ENCODE peak calls at places on chromosomes 5 and 9, in eight cellular contexts. Z, Q, F, O, I, E, J and T are unnamed samples.

GRCh38 chr5:154842689-154843530 is 7.5 kb downstream of the FAXDC2 start:
- DNase-seq in O (no peak), I (no peak), E (no peak), Q (no peak), F (no peak), Z (no peak), J (no peak), T (no peak)

GRCh38 chr9:18614651-18615050 is 140.7 kb downstream of the ADAMTSL1 start:
- DNase-seq in J (no peak), O (no peak), F (no peak), E (no peak), Q (no peak), I (no peak), Z (no peak), T (no peak)

GRCh38 chr9:20692554-20692953 is 8.5 kb downstream of the FOCAD start:
- DNase-seq in J (peak; percentile 36), Q (no peak), F (no peak), O (peak; percentile 40), Z (no peak), I (no peak), E (no peak), T (no peak)

GRCh38 chr5:124599048-124599973 is 147.1 kb downstream of the ZNF608 start:
- DNase-seq in E (peak; percentile 54), Z (no peak), O (peak; percentile 35), F (no peak), J (peak; percentile 92), I (peak; percentile 71), Q (no peak), T (peak; percentile 81)

GRCh38 chr9:5863092-5863746 is 27.5 kb upstream of the MLANA start:
- DNase-seq in Z (no peak), F (no peak), J (no peak), Q (no peak), E (no peak), O (no peak), I (no peak), T (no peak)

GRCh38 chr9:129166962-129167557 is 11.0 kb downstream of the IER5L start:
- DNase-seq in E (peak; percentile 72), J (peak; percentile 81), Z (peak; percentile 5), F (peak; percentile 70), O (peak; percentile 92), I (no peak), Q (peak; percentile 89), T (peak; percentile 67)

GRCh38 chr9:102164247-102164646 is 425.8 kb upstream of the GRIN3A start:
- DNase-seq in Q (no peak), I (no peak), E (no peak), O (no peak), F (no peak), J (no peak), Z (no peak), T (no peak)

GRCh38 chr5:135851186-135851906 is 16.9 kb downstream of the SLC25A48 start:
- DNase-seq in O (no peak), Q (no peak), Z (no peak), J (no peak), I (no peak), F (no peak), E (no peak), T (no peak)

GRCh38 chr9:69985971-69986370 is 57.7 kb upstream of the MAMDC2 start:
- DNase-seq in I (no peak), Q (no peak), O (no peak), E (no peak), F (no peak), Z (no peak), J (no peak), T (no peak)

GRCh38 chr9:135066291-135066690 is 21.2 kb upstream of the OLFM1 start:
- DNase-seq in O (no peak), J (no peak), F (no peak), Z (no peak), Q (no peak), E (no peak), I (no peak), T (no peak)

GRCh38 chr5:176899946-176900782 is 1.0 kb upstream of the HK3 start:
- DNase-seq in F (no peak), Z (no peak), I (no peak), J (no peak), O (no peak), Q (no peak), E (no peak), T (peak; percentile 60)

GRCh38 chr5:90632799-90633198 is 74.2 kb downstream of the ADGRV1 start:
- DNase-seq in O (no peak), E (no peak), Z (no peak), Q (no peak), I (no peak), J (no peak), F (no peak), T (no peak)

GRCh38 chr9:137379761-137380161 is 43.2 kb downstream of the EXD3 start:
- DNase-seq in Q (no peak), J (no peak), O (no peak), E (no peak), Z (no peak), F (no peak), I (no peak), T (no peak)

GRCh38 chr5:107388111-107388861 is 282.5 kb downstream of the EFNA5 start:
- DNase-seq in E (peak; percentile 90), Q (no peak), O (peak; percentile 25), F (no peak), Z (no peak), I (peak; percentile 58), J (peak; percentile 96), T (no peak)

GRCh38 chr9:15722888-15723287 is 170.0 kb downstream of the CCDC171 start:
- DNase-seq in J (peak; percentile 64), Z (no peak), O (no peak), Q (no peak), I (peak; percentile 83), E (peak; percentile 35), F (no peak), T (no peak)

GRCh38 chr5:155343468-155343867 is 329.9 kb downstream of the KIF4B start:
- DNase-seq in Z (no peak), Q (no peak), F (no peak), I (no peak), O (no peak), J (no peak), E (no peak), T (no peak)

GRCh38 chr5:169906745-169907649 is 73.3 kb downstream of the INSYN2B start:
- DNase-seq in O (no peak), F (no peak), I (no peak), Q (no peak), J (no peak), E (peak; percentile 29), Z (no peak), T (no peak)

GRCh38 chr5:153714732-153715287 is 224.3 kb downstream of the GRIA1 start:
- DNase-seq in Z (no peak), Q (no peak), J (peak; percentile 53), E (no peak), O (no peak), I (no peak), F (no peak), T (no peak)

GRCh38 chr5:74865799-74866652 is at the start of gene FAM169A:
- DNase-seq in Z (peak; percentile 62), Q (peak; percentile 59), F (no peak), E (peak; percentile 4), J (peak; percentile 52), I (no peak), O (peak; percentile 77), T (peak; percentile 68)

GRCh38 chr5:80128129-80128528 is 93.0 kb downstream of the THBS4 start:
- DNase-seq in O (no peak), J (peak; percentile 35), E (peak; percentile 21), F (no peak), Q (no peak), Z (no peak), I (no peak), T (peak; percentile 97)

GRCh38 chr9:112005939-112006338 is 109.3 kb downstream of the UGCG start:
- DNase-seq in Z (no peak), J (no peak), O (no peak), F (no peak), I (no peak), E (no peak), Q (no peak), T (no peak)
- H3K4me3 ChIP-seq in Z (no peak overlapping the region), J (no peak overlapping the region), O (no peak overlapping the region), F (no peak overlapping the region), I (no peak overlapping the region), E (no peak overlapping the region), Q (no peak overlapping the region), T (no peak overlapping the region)

GRCh38 chr5:95835682-95836405 is 13.3 kb upstream of the GLRX start:
- DNase-seq in Z (no peak), O (no peak), Q (no peak), F (no peak), I (no peak), E (no peak), J (no peak), T (no peak)
- H3K4me3 ChIP-seq in Z (peak overlapping the region; percentile 60), O (peak overlapping the region; percentile 33), Q (peak overlapping the region; percentile 26), F (no peak overlapping the region), I (no peak overlapping the region), E (peak overlapping the region; percentile 37), J (no peak overlapping the region), T (no peak overlapping the region)

DNA sequence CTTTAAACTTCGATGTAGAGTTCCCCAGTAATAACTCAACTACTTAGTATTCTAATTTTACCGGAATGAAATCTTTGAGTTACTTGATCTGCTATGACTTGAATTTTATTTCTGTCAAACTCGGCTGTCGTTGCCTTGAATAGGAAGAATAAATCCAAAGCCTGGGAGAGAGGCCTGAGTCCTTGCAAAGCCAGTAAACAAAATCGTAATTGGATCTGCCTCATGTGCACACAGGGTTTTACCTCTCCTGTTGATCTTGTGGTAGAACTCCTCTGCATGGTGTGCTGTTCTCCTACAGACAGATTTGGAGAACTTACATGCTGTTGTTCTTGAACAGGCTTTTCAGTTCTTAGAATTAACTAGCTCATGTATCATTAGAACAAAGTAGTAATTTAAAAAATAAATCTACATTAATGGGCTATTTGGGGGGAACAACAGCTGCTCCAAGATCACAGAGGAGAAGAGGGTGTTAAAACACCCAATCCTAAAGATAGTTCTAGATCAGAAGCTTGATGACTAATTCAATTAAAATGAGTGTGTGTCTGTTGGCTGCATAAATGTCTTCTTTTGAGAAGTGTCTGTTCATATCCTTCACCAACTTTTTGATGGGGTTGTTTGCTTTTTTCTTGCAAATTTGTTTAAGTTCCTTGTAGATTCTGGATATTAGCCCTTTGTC is 28.9 kb downstream of the HSPB3 start:
- DNase-seq in Q (no peak), E (no peak), F (no peak), Z (no peak), J (no peak), I (no peak), O (no peak), T (peak; percentile 16)
- H3K4me3 ChIP-seq in Q (no peak overlapping the region), E (no peak overlapping the region), F (no peak overlapping the region), Z (no peak overlapping the region), J (no peak overlapping the region), I (no peak overlapping the region), O (no peak overlapping the region), T (no peak overlapping the region)

DNA sequence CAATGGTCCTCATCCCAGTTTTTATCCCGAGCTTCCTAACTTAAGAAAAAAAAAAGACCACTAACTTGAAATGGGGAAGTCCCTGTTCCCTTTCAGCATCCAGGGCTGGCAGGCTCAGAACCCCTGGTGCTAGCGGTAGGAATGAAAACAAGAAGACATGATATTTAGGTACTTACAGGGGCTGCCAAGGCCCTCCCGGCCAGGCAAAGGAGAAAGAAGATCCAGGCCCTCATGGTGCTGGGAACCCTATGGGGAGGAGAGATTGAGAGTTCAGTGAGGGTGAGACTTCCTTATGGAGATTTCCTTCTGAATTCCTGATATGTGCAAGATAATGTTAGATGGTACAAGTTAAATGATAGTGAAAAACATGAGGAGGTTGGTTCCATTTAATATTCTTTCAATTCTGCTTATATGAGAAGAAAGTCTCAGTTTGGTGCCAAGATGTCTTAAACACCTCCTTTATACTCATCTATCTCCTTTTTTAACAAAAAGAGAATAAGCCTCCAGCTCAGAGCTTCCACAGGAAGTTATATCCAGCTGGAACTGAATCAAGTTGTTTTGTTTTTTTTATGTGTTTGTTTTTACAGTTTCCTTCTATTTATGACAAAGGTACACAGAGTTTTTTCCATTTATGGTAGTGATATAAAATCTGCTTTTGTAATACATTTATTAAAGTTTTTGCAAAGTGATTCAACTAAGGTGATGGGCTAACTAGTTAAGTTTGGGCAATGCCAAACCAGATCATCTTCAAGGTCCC is 10.6 kb downstream of the SPARC start:
- DNase-seq in Z (no peak), O (no peak), Q (no peak), E (peak; percentile 51), J (no peak), I (no peak), F (no peak), T (no peak)
- H3K4me3 ChIP-seq in Z (no peak overlapping the region), O (no peak overlapping the region), Q (no peak overlapping the region), E (peak overlapping the region; percentile 43), J (no peak overlapping the region), I (no peak overlapping the region), F (no peak overlapping the region), T (no peak overlapping the region)